ENCODE peak calls at places on chromosome 9, in seven cellular contexts. D is fibroblast of the aortic adventitia, L is tibial nerve, U is right atrium auricular region, I is left ventricle myocardium inferior, T is WTC11, K is A549. G is an unnamed sample.
A peak's percentile ranks its signal among the peaks of the same experiment; 100 is the strongest.

GRCh38 chr9:110875275-110875674 is 163.0 kb downstream of the LPAR1 start:
- DNase-seq in D (no peak), L (peak; percentile 49), U (peak; percentile 60), I (peak; percentile 32), T (peak; percentile 68), K (no peak), G (no peak)

GRCh38 chr9:2493106-2493505 is 128.5 kb upstream of the VLDLR start:
- DNase-seq in D (peak; percentile 73), L (no peak), U (no peak), I (no peak), T (no peak), K (no peak), G (no peak)

GRCh38 chr9:14198544-14199510 is 115.1 kb downstream of the NFIB start:
- DNase-seq in D (peak; percentile 84), L (peak; percentile 51), U (peak; percentile 79), I (peak; percentile 71), T (no peak), K (no peak), G (no peak)

GRCh38 chr9:80555782-80556325 is 984.1 kb downstream of the TLE4 start:
- DNase-seq in D (no peak), L (no peak), U (no peak), I (no peak), T (no peak), K (no peak), G (no peak)

GRCh38 chr9:97362777-97363545 is 48.9 kb upstream of the TDRD7 start:
- DNase-seq in D (no peak), L (no peak), U (no peak), I (no peak), T (no peak), K (no peak), G (no peak)

GRCh38 chr9:6184749-6185645 is 30.6 kb upstream of the IL33 start:
- DNase-seq in D (peak; percentile 88), L (peak; percentile 41), U (no peak), I (peak; percentile 22), T (no peak), K (no peak), G (no peak)

GRCh38 chr9:87592554-87593394 is 95.1 kb downstream of the DAPK1 start:
- DNase-seq in D (peak; percentile 79), L (peak; percentile 33), U (peak; percentile 71), I (peak; percentile 62), T (no peak), K (no peak), G (no peak)

GRCh38 chr9:93210324-93210973 is 26.5 kb downstream of the WNK2 start:
- DNase-seq in D (no peak), L (no peak), U (no peak), I (no peak), T (no peak), K (no peak), G (no peak)

GRCh38 chr9:132411091-132411508 is 1.1 kb downstream of the CFAP77 start:
- DNase-seq in D (peak; percentile 10), L (no peak), U (no peak), I (peak; percentile 32), T (peak; percentile 89), K (peak; percentile 69), G (peak; percentile 62)

GRCh38 chr9:14993061-14993800 is 83.0 kb upstream of the FREM1 start:
- DNase-seq in D (peak; percentile 74), L (peak; percentile 60), U (peak; percentile 86), I (peak; percentile 87), T (peak; percentile 95), K (peak; percentile 33), G (no peak)

GRCh38 chr9:462611-463010 is 247.9 kb downstream of the DOCK8 start:
- DNase-seq in D (peak; percentile 11), L (no peak), U (no peak), I (no peak), T (no peak), K (no peak), G (no peak)

GRCh38 chr9:2159521-2160417 is 144.6 kb downstream of the SMARCA2 start:
- DNase-seq in D (peak; percentile 60), L (no peak), U (no peak), I (no peak), T (no peak), K (no peak), G (no peak)

GRCh38 chr9:35814841-35815543 is at the start of gene HINT2:
- DNase-seq in D (peak; percentile 99), L (peak; percentile 95), U (peak; percentile 97), I (peak; percentile 96), T (peak; percentile 99), K (peak; percentile 98), G (peak; percentile 90)

GRCh38 chr9:98520221-98520920 is 188.4 kb downstream of the GABBR2 start:
- DNase-seq in D (peak; percentile 23), L (no peak), U (no peak), I (no peak), T (no peak), K (no peak), G (no peak)

GRCh38 chr9:126879288-126879687 is 18.8 kb downstream of the ZBTB34 start:
- DNase-seq in D (no peak), L (no peak), U (no peak), I (no peak), T (no peak), K (no peak), G (no peak)

GRCh38 chr9:111386386-111386785 is 56.4 kb upstream of the OR2K2 start:
- DNase-seq in D (no peak), L (no peak), U (no peak), I (no peak), T (no peak), K (no peak), G (no peak)

GRCh38 chr9:114560956-114561355 is 26.6 kb upstream of the ATP6V1G1 start:
- DNase-seq in D (no peak), L (no peak), U (no peak), I (no peak), T (no peak), K (no peak), G (no peak)

GRCh38 chr9:4465910-4466309 is 24.4 kb upstream of the SLC1A1 start:
- DNase-seq in D (no peak), L (no peak), U (no peak), I (no peak), T (no peak), K (no peak), G (no peak)

GRCh38 chr9:102514541-102514940 is 480.6 kb upstream of the CYLC2 start:
- DNase-seq in D (no peak), L (no peak), U (no peak), I (no peak), T (no peak), K (no peak), G (no peak)

GRCh38 chr9:94554439-94555331 is at the start of gene PCAT7:
- DNase-seq in D (peak; percentile 32), L (no peak), U (no peak), I (no peak), T (peak; percentile 78), K (peak; percentile 64), G (no peak)

GRCh38 chr9:37503736-37504135 is 18.0 kb downstream of the POLR1E start:
- DNase-seq in D (no peak), L (no peak), U (no peak), I (no peak), T (no peak), K (no peak), G (no peak)

GRCh38 chr9:26656003-26656940 is 236.3 kb downstream of the CAAP1 start:
- DNase-seq in D (peak; percentile 7), L (peak; percentile 14), U (no peak), I (no peak), T (peak; percentile 56), K (peak; percentile 36), G (no peak)
- TF ChIP-seq CTCF in D (no peak), L (no peak), U (no peak), I (no peak), T (peak; percentile 32), K (peak; percentile 47), G (no peak)

DNA sequence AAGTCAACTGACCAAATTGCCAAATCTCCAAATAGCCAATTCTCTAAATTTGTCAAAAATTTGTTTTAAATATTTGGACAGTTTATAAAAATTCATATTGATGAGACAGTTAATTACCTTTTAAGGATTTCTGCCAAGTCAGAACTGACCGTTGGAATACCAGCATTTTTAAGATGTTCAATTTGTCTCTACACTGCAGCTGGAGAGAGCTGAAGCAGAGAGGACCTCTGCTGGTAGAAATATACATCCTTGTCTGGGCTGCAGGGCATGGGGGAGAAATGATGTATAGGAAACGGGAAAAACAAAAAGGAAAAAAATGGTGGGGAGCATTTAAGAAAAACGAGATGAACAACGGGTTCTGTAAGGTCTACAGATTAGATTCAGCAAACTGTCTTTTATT is 16.8 kb downstream of the NR6A1 start:
- DNase-seq in D (peak; percentile 45), L (no peak), U (no peak), I (no peak), T (no peak), K (no peak), G (no peak)
- TF ChIP-seq CTCF in D (peak; percentile 57), L (no peak), U (no peak), I (peak; percentile 23), T (no peak), K (peak; percentile 62), G (no peak)

GRCh38 chr9:83199240-83199639 is 136.3 kb upstream of the RASEF start:
- DNase-seq in D (peak; percentile 65), L (peak; percentile 43), U (no peak), I (no peak), T (no peak), K (peak; percentile 55), G (no peak)
- TF ChIP-seq CTCF in D (peak; percentile 68), L (peak; percentile 60), U (peak; percentile 55), I (peak; percentile 78), T (no peak), K (peak; percentile 64), G (no peak)

GRCh38 chr9:136267261-136268111 is 21.9 kb upstream of the QSOX2 start:
- DNase-seq in D (peak; percentile 85), L (peak; percentile 57), U (peak; percentile 76), I (peak; percentile 80), T (peak; percentile 84), K (peak; percentile 89), G (peak; percentile 72)
- TF ChIP-seq CTCF in D (peak; percentile 44), L (no peak), U (no peak), I (peak; percentile 28), T (no peak), K (peak; percentile 29), G (no peak)

GRCh38 chr9:117625154-117625553 is 79.0 kb upstream of the TLR4 start:
- DNase-seq in D (no peak), L (no peak), U (no peak), I (no peak), T (no peak), K (no peak), G (no peak)

GRCh38 chr9:117624106-117624505 is 80.1 kb upstream of the TLR4 start:
- DNase-seq in D (no peak), L (no peak), U (no peak), I (no peak), T (no peak), K (no peak), G (no peak)

GRCh38 chr9:117616436-117616835 is 87.8 kb upstream of the TLR4 start:
- DNase-seq in D (no peak), L (no peak), U (no peak), I (no peak), T (no peak), K (no peak), G (no peak)

GRCh38 chr9:117622347-117622746 is 81.9 kb upstream of the TLR4 start:
- DNase-seq in D (no peak), L (no peak), U (no peak), I (no peak), T (no peak), K (no peak), G (no peak)
- TF ChIP-seq CTCF in D (peak; percentile 15), L (no peak), U (no peak), I (no peak), T (no peak), K (no peak), G (no peak)

G was measured in activated B cell treated with CpG ODN at 0.5 μM for 24 hours.